ENCODE peak calls at places on chromosomes 16 and 17, in eight cellular contexts. X, J, Z, E, B, U, Q and I are unnamed samples.

GRCh38 chr17:16304832-16305231 is 48.4 kb downstream of the CENPV start:
- DNase-seq in Q (peak), X (no peak), E (no peak), B (peak), U (peak), Z (no peak), J (peak), I (peak)

GRCh38 chr16:2954228-2954627 is 9.8 kb upstream of the KREMEN2 start:
- DNase-seq in B (no peak), J (no peak), Q (no peak), U (no peak), Z (no peak), X (no peak), E (no peak), I (no peak)

GRCh38 chr16:29680180-29680598 is 1.2 kb downstream of the QPRT start:
- DNase-seq in E (no peak), B (no peak), X (no peak), U (peak), Q (no peak), J (no peak), Z (no peak), I (no peak)

GRCh38 chr17:19338031-19338990 is 24.2 kb downstream of the B9D1 start:
- DNase-seq in E (no peak), J (peak), U (peak), Q (peak), X (peak), Z (no peak), B (peak), I (peak)

GRCh38 chr17:61460796-61461585 is 8.8 kb downstream of the TBX4 start:
- DNase-seq in B (peak), E (no peak), J (no peak), Z (no peak), U (no peak), X (no peak), Q (no peak), I (no peak)

GRCh38 chr17:48579738-48580543 is 1.8 kb upstream of the HOXB4 start:
- DNase-seq in X (no peak), J (no peak), Z (no peak), Q (no peak), E (no peak), B (no peak), U (peak), I (no peak)

GRCh38 chr16:69938981-69939820 is 11.9 kb upstream of the CLEC18A start:
- DNase-seq in J (no peak), B (no peak), U (no peak), X (no peak), E (no peak), Z (no peak), Q (no peak), I (no peak)

GRCh38 chr16:17359778-17360177 is 111.0 kb downstream of the XYLT1 start:
- DNase-seq in E (peak), X (no peak), Z (no peak), J (peak), U (no peak), Q (peak), B (no peak), I (peak)

GRCh38 chr16:56946767-56947603 is 14.8 kb upstream of the CETP start:
- DNase-seq in U (no peak), B (no peak), E (no peak), Z (no peak), X (no peak), J (no peak), Q (no peak), I (peak)

GRCh38 chr17:64497565-64498035 is 746 bp upstream of the POLG2 start:
- DNase-seq in E (no peak), Q (no peak), Z (no peak), B (no peak), U (no peak), X (no peak), J (no peak), I (no peak)

GRCh38 chr16:74075393-74075792 is 221.2 kb upstream of the PSMD7 start:
- DNase-seq in J (no peak), Z (no peak), U (no peak), B (no peak), Q (no peak), E (no peak), X (no peak), I (no peak)

GRCh38 chr16:85051067-85051709 is 23.6 kb downstream of the KIAA0513 start:
- DNase-seq in E (no peak), Z (no peak), Q (no peak), X (no peak), U (no peak), J (no peak), B (no peak), I (no peak)

GRCh38 chr16:85422374-85423185 is 190.5 kb upstream of the GSE1 start:
- DNase-seq in E (no peak), Q (peak), B (peak), J (no peak), U (peak), Z (no peak), X (no peak), I (peak)

GRCh38 chr16:4330277-4330882 is 14.5 kb downstream of the GLIS2 start:
- DNase-seq in U (peak), B (peak), Q (peak), Z (no peak), J (peak), E (no peak), X (peak), I (peak)

GRCh38 chr17:12342609-12343248 is 322.1 kb downstream of the MAP2K4 start:
- DNase-seq in J (no peak), X (peak), Z (no peak), U (peak), Q (no peak), B (peak), E (no peak), I (peak)
- TF ChIP-seq CTCF in J (peak), X (peak), Z (peak), U (peak), Q (peak), B (peak), E (peak), I (no peak)

GRCh38 chr17:81905993-81906392 is 4.0 kb downstream of the NPB start:
- DNase-seq in U (no peak), Z (no peak), X (no peak), B (no peak), J (no peak), E (no peak), Q (no peak), I (no peak)

GRCh38 chr17:81908793-81909192 is 2.4 kb downstream of the PCYT2 start:
- DNase-seq in J (no peak), E (no peak), Q (no peak), B (no peak), U (no peak), X (no peak), Z (no peak), I (no peak)

GRCh38 chr17:81909231-81909630 is 2.0 kb downstream of the PCYT2 start:
- DNase-seq in Z (no peak), B (no peak), U (no peak), Q (no peak), X (no peak), E (no peak), J (no peak), I (no peak)

GRCh38 chr17:81906476-81907218 is 4.6 kb downstream of the PCYT2 start:
- DNase-seq in X (no peak), U (no peak), Q (no peak), B (no peak), Z (no peak), E (no peak), J (no peak), I (no peak)

DNA sequence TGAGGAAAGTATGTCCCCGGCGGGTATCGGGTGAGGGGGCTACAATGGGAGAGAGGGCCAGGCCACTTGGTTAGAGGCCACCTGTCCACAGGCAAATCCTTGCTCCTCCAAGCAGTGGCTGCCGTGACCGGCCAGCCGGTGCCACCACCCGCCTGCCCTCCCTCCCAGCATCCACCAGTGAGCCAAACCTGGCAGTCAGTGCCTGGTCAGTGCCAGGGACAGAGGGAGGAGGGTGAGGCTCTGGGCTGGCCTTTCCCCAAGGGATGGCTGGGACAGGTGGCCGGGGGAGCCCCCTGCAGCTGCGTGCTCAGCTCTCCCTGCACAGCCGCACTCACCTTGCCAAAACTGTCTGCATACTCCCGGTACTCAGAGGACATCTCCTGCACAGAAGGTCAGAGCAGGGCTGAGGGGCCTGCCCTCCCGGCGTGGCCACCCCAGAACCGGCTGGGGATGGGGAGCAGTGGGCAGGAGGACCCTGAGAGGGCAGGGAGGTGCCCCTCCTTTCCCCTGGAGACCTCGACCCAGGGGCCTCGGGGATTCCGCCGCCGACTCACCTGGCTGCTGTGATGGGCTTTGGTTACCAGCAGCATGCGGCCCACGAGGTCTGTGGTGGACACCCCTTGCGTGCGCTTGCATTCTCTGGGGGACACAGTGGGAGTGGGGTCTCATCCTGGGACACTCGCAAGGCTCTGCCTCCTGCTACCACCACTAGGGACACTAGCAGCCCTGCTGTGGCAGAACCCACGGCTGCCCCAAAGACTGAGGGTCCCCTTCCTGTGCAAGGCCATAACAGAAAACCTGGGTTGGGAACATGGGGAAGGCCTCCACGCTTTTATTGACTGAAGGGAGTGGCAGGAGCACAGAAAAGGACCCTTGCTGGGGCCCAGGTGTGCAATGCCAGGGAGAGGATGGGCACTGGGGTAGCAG is 3.7 kb downstream of the PCYT2 start:
- DNase-seq in Q (no peak), X (no peak), U (no peak), B (no peak), E (no peak), Z (no peak), J (no peak), I (no peak)
- TF ChIP-seq CTCF in Q (peak), X (no peak), U (no peak), B (peak), E (no peak), Z (no peak), J (no peak), I (no peak)

GRCh38 chr16:15955425-15955824 is 6.0 kb downstream of the ABCC1 start:
- DNase-seq in X (no peak), J (no peak), Q (no peak), E (no peak), Z (no peak), B (no peak), U (no peak), I (no peak)
- TF ChIP-seq CTCF in X (no peak), J (no peak), Q (no peak), E (no peak), Z (no peak), B (no peak), U (no peak), I (no peak)

DNA sequence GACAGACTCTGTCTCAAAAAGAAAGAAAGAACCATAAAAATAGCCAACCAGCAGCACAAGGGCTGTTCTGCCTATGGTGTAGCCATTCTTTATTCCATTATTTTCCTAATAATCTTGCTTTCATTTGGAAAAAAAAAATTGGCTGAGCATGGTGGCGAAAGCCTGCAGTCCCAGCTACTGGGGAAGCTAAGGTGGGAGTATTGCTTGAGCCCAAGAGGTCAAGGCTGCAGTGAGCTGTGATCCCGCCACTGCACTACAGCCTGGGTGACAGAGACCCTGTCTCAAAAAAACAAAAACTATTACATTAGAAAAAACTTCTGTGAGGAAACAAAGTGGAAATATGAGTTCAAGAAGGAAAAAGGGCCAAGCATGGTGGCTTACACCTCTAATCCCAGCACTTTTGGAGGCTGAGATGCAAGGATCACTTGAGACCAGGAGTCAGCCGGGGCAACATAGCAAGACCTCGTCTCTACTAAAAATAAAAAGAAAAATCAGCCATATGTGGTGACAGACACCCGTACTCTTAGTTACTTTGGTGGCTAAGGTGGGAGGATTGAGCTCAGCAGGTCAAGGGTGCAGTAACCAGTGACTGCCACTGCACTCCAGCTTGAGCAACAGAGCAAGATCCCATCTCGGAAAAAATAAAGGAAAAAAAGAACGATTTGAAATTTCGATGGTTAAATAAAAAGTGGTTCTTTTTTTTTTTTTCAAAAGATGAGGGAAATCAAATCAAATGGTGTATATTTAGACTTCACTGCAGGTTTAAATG is 2.5 kb downstream of the DCAKD start:
- DNase-seq in J (no peak), B (no peak), E (no peak), U (no peak), X (no peak), Q (no peak), Z (no peak), I (no peak)
- TF ChIP-seq CTCF in J (peak), B (peak), E (no peak), U (peak), X (peak), Q (peak), Z (peak), I (peak)

DNA sequence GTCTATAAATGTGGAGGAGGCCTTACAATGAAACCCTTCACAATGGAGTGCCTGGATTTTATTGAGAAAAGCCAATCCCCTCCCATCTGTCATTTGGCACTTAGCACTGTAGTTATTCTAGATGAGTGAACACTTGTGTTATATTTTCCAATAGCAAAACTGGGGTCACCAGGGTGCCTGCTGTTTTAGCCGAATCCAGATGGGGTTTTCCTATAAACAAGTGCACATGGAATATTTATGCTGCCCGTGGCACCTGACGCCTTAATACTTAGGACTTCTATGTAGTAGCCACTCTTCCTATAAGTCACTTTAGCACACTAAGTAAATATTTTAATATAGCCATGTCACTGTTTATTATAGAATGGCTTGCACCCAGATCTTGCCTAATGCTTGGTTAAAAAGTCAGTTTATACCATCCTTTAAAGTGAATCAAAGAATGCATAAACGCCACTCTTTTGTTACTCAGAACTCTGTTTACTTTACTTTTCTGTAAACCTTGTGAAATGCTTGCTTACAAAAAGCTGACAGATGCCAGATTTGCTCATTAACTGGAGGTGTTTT is 193.0 kb upstream of the MYOCD start:
- DNase-seq in Z (no peak), E (no peak), Q (no peak), U (no peak), B (no peak), J (no peak), X (no peak), I (no peak)
- TF ChIP-seq CTCF in Z (no peak), E (no peak), Q (no peak), U (no peak), B (no peak), J (no peak), X (no peak), I (no peak)